ENCODE peak calls at places on chromosome 18, in eight cellular contexts. One of them, this sample, is unnamed.

GRCh38 chr18:12027046-12027445 is 45.7 kb downstream of the IMPA2 start:
- DNase-seq in NCI-H82: no peak
- DNase-seq in AG04450: no peak
- DNase-seq in adipocyte: no peak
- DNase-seq in NCI-H748 treated with DMSO at 0.1 percent for 48 hours: no peak
- DNase-seq in stimulated activated CD4-positive, alpha-beta T cell treated with anti-CD3 and anti-CD28 coated beads, TNF-alpha, amount 100 ng/mL, for 4 hours: no peak
- DNase-seq in hippocampal formation: no peak
- DNase-seq in stimulated activated CD8-positive, alpha-beta memory T cell treated with anti-CD3 and anti-CD28 coated beads, Interleukin-7, amount 100 ng/mL, for 24 hours: no peak
- DNase-seq in this sample: no peak

GRCh38 chr18:66533693-66534092 is 70.2 kb downstream of the CDH19 start:
- DNase-seq in stimulated activated CD8-positive, alpha-beta memory T cell treated with anti-CD3 and anti-CD28 coated beads, Interleukin-7, amount 100 ng/mL, for 24 hours: no peak
- DNase-seq in stimulated activated CD4-positive, alpha-beta T cell treated with anti-CD3 and anti-CD28 coated beads, TNF-alpha, amount 100 ng/mL, for 4 hours: no peak
- DNase-seq in adipocyte: no peak
- DNase-seq in AG04450: no peak
- DNase-seq in hippocampal formation: no peak
- DNase-seq in NCI-H82: no peak
- DNase-seq in NCI-H748 treated with DMSO at 0.1 percent for 48 hours: peak
- DNase-seq in this sample: no peak

GRCh38 chr18:7568426-7568825 is 1.3 kb downstream of the PTPRM start:
- DNase-seq in stimulated activated CD8-positive, alpha-beta memory T cell treated with anti-CD3 and anti-CD28 coated beads, Interleukin-7, amount 100 ng/mL, for 24 hours: no peak
- DNase-seq in NCI-H748 treated with DMSO at 0.1 percent for 48 hours: no peak
- DNase-seq in hippocampal formation: peak
- DNase-seq in NCI-H82: peak
- DNase-seq in AG04450: no peak
- DNase-seq in adipocyte: peak
- DNase-seq in stimulated activated CD4-positive, alpha-beta T cell treated with anti-CD3 and anti-CD28 coated beads, TNF-alpha, amount 100 ng/mL, for 4 hours: no peak
- DNase-seq in this sample: no peak

GRCh38 chr18:26460449-26461091 is 87.8 kb downstream of the KCTD1 start:
- DNase-seq in AG04450: no peak
- DNase-seq in stimulated activated CD4-positive, alpha-beta T cell treated with anti-CD3 and anti-CD28 coated beads, TNF-alpha, amount 100 ng/mL, for 4 hours: no peak
- DNase-seq in NCI-H748 treated with DMSO at 0.1 percent for 48 hours: peak
- DNase-seq in hippocampal formation: no peak
- DNase-seq in adipocyte: no peak
- DNase-seq in NCI-H82: no peak
- DNase-seq in stimulated activated CD8-positive, alpha-beta memory T cell treated with anti-CD3 and anti-CD28 coated beads, Interleukin-7, amount 100 ng/mL, for 24 hours: no peak
- DNase-seq in this sample: no peak

GRCh38 chr18:77858331-77858730 is 608.7 kb downstream of the GALR1 start:
- DNase-seq in AG04450: no peak
- DNase-seq in hippocampal formation: no peak
- DNase-seq in stimulated activated CD8-positive, alpha-beta memory T cell treated with anti-CD3 and anti-CD28 coated beads, Interleukin-7, amount 100 ng/mL, for 24 hours: no peak
- DNase-seq in NCI-H748 treated with DMSO at 0.1 percent for 48 hours: peak
- DNase-seq in adipocyte: no peak
- DNase-seq in NCI-H82: no peak
- DNase-seq in stimulated activated CD4-positive, alpha-beta T cell treated with anti-CD3 and anti-CD28 coated beads, TNF-alpha, amount 100 ng/mL, for 4 hours: no peak
- DNase-seq in this sample: no peak

GRCh38 chr18:26190506-26190905 is 35.7 kb upstream of the TAF4B start:
- DNase-seq in NCI-H748 treated with DMSO at 0.1 percent for 48 hours: no peak
- DNase-seq in AG04450: no peak
- DNase-seq in stimulated activated CD8-positive, alpha-beta memory T cell treated with anti-CD3 and anti-CD28 coated beads, Interleukin-7, amount 100 ng/mL, for 24 hours: no peak
- DNase-seq in adipocyte: no peak
- DNase-seq in stimulated activated CD4-positive, alpha-beta T cell treated with anti-CD3 and anti-CD28 coated beads, TNF-alpha, amount 100 ng/mL, for 4 hours: peak
- DNase-seq in hippocampal formation: no peak
- DNase-seq in NCI-H82: no peak
- DNase-seq in this sample: no peak

GRCh38 chr18:3605562-3606443 is 155.8 kb downstream of the TGIF1 start:
- DNase-seq in NCI-H748 treated with DMSO at 0.1 percent for 48 hours: no peak
- DNase-seq in adipocyte: peak
- DNase-seq in AG04450: no peak
- DNase-seq in NCI-H82: no peak
- DNase-seq in stimulated activated CD4-positive, alpha-beta T cell treated with anti-CD3 and anti-CD28 coated beads, TNF-alpha, amount 100 ng/mL, for 4 hours: no peak
- DNase-seq in hippocampal formation: no peak
- DNase-seq in stimulated activated CD8-positive, alpha-beta memory T cell treated with anti-CD3 and anti-CD28 coated beads, Interleukin-7, amount 100 ng/mL, for 24 hours: no peak
- DNase-seq in this sample: no peak

GRCh38 chr18:52228158-52228557 is 111.8 kb upstream of the DCC start:
- DNase-seq in stimulated activated CD4-positive, alpha-beta T cell treated with anti-CD3 and anti-CD28 coated beads, TNF-alpha, amount 100 ng/mL, for 4 hours: no peak
- DNase-seq in hippocampal formation: no peak
- DNase-seq in adipocyte: no peak
- DNase-seq in stimulated activated CD8-positive, alpha-beta memory T cell treated with anti-CD3 and anti-CD28 coated beads, Interleukin-7, amount 100 ng/mL, for 24 hours: no peak
- DNase-seq in NCI-H748 treated with DMSO at 0.1 percent for 48 hours: no peak
- DNase-seq in AG04450: no peak
- DNase-seq in NCI-H82: no peak
- DNase-seq in this sample: no peak

GRCh38 chr18:56233595-56233994 is 404.8 kb downstream of the TXNL1 start:
- DNase-seq in NCI-H748 treated with DMSO at 0.1 percent for 48 hours: no peak
- DNase-seq in adipocyte: peak
- DNase-seq in hippocampal formation: no peak
- DNase-seq in AG04450: peak
- DNase-seq in stimulated activated CD4-positive, alpha-beta T cell treated with anti-CD3 and anti-CD28 coated beads, TNF-alpha, amount 100 ng/mL, for 4 hours: no peak
- DNase-seq in stimulated activated CD8-positive, alpha-beta memory T cell treated with anti-CD3 and anti-CD28 coated beads, Interleukin-7, amount 100 ng/mL, for 24 hours: no peak
- DNase-seq in NCI-H82: no peak
- DNase-seq in this sample: peak

GRCh38 chr18:23856466-23857175 is 157.9 kb upstream of the TTC39C start:
- DNase-seq in stimulated activated CD4-positive, alpha-beta T cell treated with anti-CD3 and anti-CD28 coated beads, TNF-alpha, amount 100 ng/mL, for 4 hours: no peak
- DNase-seq in adipocyte: no peak
- DNase-seq in NCI-H748 treated with DMSO at 0.1 percent for 48 hours: no peak
- DNase-seq in AG04450: no peak
- DNase-seq in hippocampal formation: no peak
- DNase-seq in NCI-H82: no peak
- DNase-seq in stimulated activated CD8-positive, alpha-beta memory T cell treated with anti-CD3 and anti-CD28 coated beads, Interleukin-7, amount 100 ng/mL, for 24 hours: no peak
- DNase-seq in this sample: no peak